ENCODE peak calls at places on chromosomes 5 and 9, in four cellular contexts. One of them, this sample, is unnamed. For H3K4me1 and H3K9me3, the result is how much of the 10 kb centered on the place peaks cover.

GRCh38 chr9:129113645-129114304 is 2.6 kb downstream of the PTPA start:
- DNase-seq in A549: no peak
- DNase-seq in H1: no peak
- DNase-seq in K562: peak
- DNase-seq in this sample: no peak

GRCh38 chr9:93621922-93622321 is 45.5 kb downstream of the PHF2 start:
- DNase-seq in A549: no peak
- DNase-seq in H1: peak
- DNase-seq in K562: no peak
- DNase-seq in this sample: no peak

GRCh38 chr5:137822158-137822764 is 45.4 kb upstream of the MYOT start:
- DNase-seq in A549: peak
- DNase-seq in H1: peak
- DNase-seq in K562: peak
- DNase-seq in this sample: peak

GRCh38 chr5:29296548-29296947 is 1896.9 kb upstream of the CDH6 start:
- DNase-seq in A549: no peak
- DNase-seq in H1: no peak
- DNase-seq in K562: no peak
- DNase-seq in this sample: no peak

GRCh38 chr5:32419791-32420190 is 24.7 kb downstream of the ZFR start:
- DNase-seq in A549: no peak
- DNase-seq in H1: no peak
- DNase-seq in K562: no peak
- DNase-seq in this sample: no peak

GRCh38 chr9:4750021-4750673 is 9.1 kb upstream of the AK3 start:
- DNase-seq in A549: no peak
- DNase-seq in H1: no peak
- DNase-seq in K562: peak
- DNase-seq in this sample: no peak

GRCh38 chr9:95009459-95009858 is 283.0 kb downstream of the AOPEP start:
- DNase-seq in A549: no peak
- DNase-seq in H1: no peak
- DNase-seq in K562: no peak
- DNase-seq in this sample: no peak

GRCh38 chr9:93894691-93895079 is 60.5 kb downstream of the BARX1 start:
- DNase-seq in A549: no peak
- DNase-seq in H1: peak
- DNase-seq in K562: no peak
- DNase-seq in this sample: peak

GRCh38 chr9:74521009-74521408 is 23.9 kb downstream of the RORB start:
- DNase-seq in A549: no peak
- DNase-seq in H1: no peak
- DNase-seq in K562: no peak
- DNase-seq in this sample: no peak

GRCh38 chr9:129875181-129875611 is 39.9 kb downstream of the USP20 start:
- DNase-seq in A549: no peak
- DNase-seq in H1: no peak
- DNase-seq in K562: no peak
- DNase-seq in this sample: no peak

GRCh38 chr5:132496631-132497487 is 6.3 kb upstream of the IRF1 start:
- DNase-seq in A549: peak
- DNase-seq in H1: peak
- DNase-seq in K562: peak
- DNase-seq in this sample: peak

GRCh38 chr5:78050888-78051287 is 243.6 kb downstream of the AP3B1 start:
- DNase-seq in A549: no peak
- DNase-seq in H1: no peak
- DNase-seq in K562: no peak
- DNase-seq in this sample: no peak

GRCh38 chr5:143812085-143812705 is at the start of gene HMHB1:
- DNase-seq in A549: no peak
- DNase-seq in H1: no peak
- DNase-seq in K562: no peak
- DNase-seq in this sample: no peak

GRCh38 chr9:134162926-134163373 is 1.4 kb downstream of the RNU6ATAC start:
- DNase-seq in A549: no peak
- DNase-seq in H1: peak
- DNase-seq in K562: no peak
- DNase-seq in this sample: no peak

GRCh38 chr5:178769617-178770290 is 39.3 kb upstream of the ZNF354A start:
- DNase-seq in A549: no peak
- DNase-seq in H1: no peak
- DNase-seq in K562: no peak
- DNase-seq in this sample: no peak

GRCh38 chr5:42870882-42871418 is 59.3 kb upstream of the SELENOP start:
- DNase-seq in A549: no peak
- DNase-seq in H1: no peak
- DNase-seq in K562: no peak
- DNase-seq in this sample: peak

GRCh38 chr5:4252322-4252721 is 656.7 kb downstream of the IRX1 start:
- DNase-seq in A549: no peak
- DNase-seq in H1: no peak
- DNase-seq in K562: no peak
- DNase-seq in this sample: no peak

GRCh38 chr9:33143241-33143642 is 23.9 kb downstream of the B4GALT1 start:
- DNase-seq in A549: no peak
- DNase-seq in H1: no peak
- DNase-seq in K562: no peak
- DNase-seq in this sample: peak

GRCh38 chr9:72650206-72650605 is 128.8 kb downstream of the TMC1 start:
- DNase-seq in A549: no peak
- DNase-seq in H1: no peak
- DNase-seq in K562: no peak
- DNase-seq in this sample: no peak

GRCh38 chr5:145764325-145764724 is 70.8 kb downstream of the PRELID2 start:
- DNase-seq in A549: no peak
- DNase-seq in H1: no peak
- DNase-seq in K562: no peak
- DNase-seq in this sample: no peak

GRCh38 chr5:150560401-150561191 is 52.7 kb downstream of the NDST1 start:
- DNase-seq in A549: peak
- DNase-seq in H1: peak
- DNase-seq in K562: peak
- DNase-seq in this sample: peak

GRCh38 chr5:9544502-9545300 is 1.2 kb downstream of the SEMA5A start:
- DNase-seq in A549: peak
- DNase-seq in H1: peak
- DNase-seq in K562: peak
- DNase-seq in this sample: peak

GRCh38 chr5:83570916-83571315 is 99.4 kb downstream of the VCAN start:
- DNase-seq in A549: no peak
- DNase-seq in H1: no peak
- DNase-seq in K562: no peak
- DNase-seq in this sample: no peak

GRCh38 chr9:136204838-136205706 is at the start of gene LHX3:
- DNase-seq in A549: no peak
- DNase-seq in H1: peak
- DNase-seq in K562: no peak
- DNase-seq in this sample: no peak

GRCh38 chr9:71763752-71764332 is 4.5 kb downstream of the CEMIP2 start:
- DNase-seq in A549: no peak
- DNase-seq in H1: no peak
- DNase-seq in K562: no peak
- DNase-seq in this sample: no peak

GRCh38 chr9:112174965-112175795 is at the start of gene SUSD1:
- DNase-seq in A549: no peak
- DNase-seq in H1: peak
- DNase-seq in K562: peak
- DNase-seq in this sample: peak

GRCh38 chr5:128172102-128172501 is 88.5 kb downstream of the SLC12A2 start:
- DNase-seq in A549: no peak
- DNase-seq in H1: no peak
- DNase-seq in K562: no peak
- DNase-seq in this sample: no peak

GRCh38 chr5:37940931-37941623 is 101.2 kb upstream of the GDNF start:
- DNase-seq in A549: no peak
- DNase-seq in H1: no peak
- DNase-seq in K562: no peak
- DNase-seq in this sample: no peak

GRCh38 chr5:141834331-141834730 is 43.9 kb downstream of the PCDH1 start:
- DNase-seq in A549: no peak
- DNase-seq in H1: no peak
- DNase-seq in K562: no peak
- DNase-seq in this sample: no peak

GRCh38 chr9:77177894-77178794 is 810 bp downstream of the VPS13A start:
- DNase-seq in A549: peak
- DNase-seq in H1: peak
- DNase-seq in K562: peak
- DNase-seq in this sample: peak

GRCh38 chr5:33612386-33612785 is 171.6 kb downstream of the TARS1 start:
- DNase-seq in A549: no peak
- DNase-seq in H1: no peak
- DNase-seq in K562: no peak
- DNase-seq in this sample: no peak

GRCh38 chr5:91178461-91178860 is 204.7 kb downstream of the ARRDC3 start:
- DNase-seq in A549: no peak
- DNase-seq in H1: no peak
- DNase-seq in K562: no peak
- DNase-seq in this sample: no peak

GRCh38 chr5:123814796-123815479 is 303.0 kb downstream of the CSNK1G3 start:
- DNase-seq in A549: no peak
- DNase-seq in H1: no peak
- DNase-seq in K562: no peak
- DNase-seq in this sample: no peak

GRCh38 chr5:112594060-112594850 is 143.4 kb upstream of the APC start:
- DNase-seq in A549: no peak
- DNase-seq in H1: no peak
- DNase-seq in K562: no peak
- DNase-seq in this sample: no peak

GRCh38 chr5:15008476-15008875 is 136.9 kb upstream of the ANKH start:
- DNase-seq in A549: peak
- DNase-seq in H1: no peak
- DNase-seq in K562: no peak
- DNase-seq in this sample: peak

GRCh38 chr5:179732918-179733763 is 519 bp downstream of the MAML1 start:
- DNase-seq in A549: peak
- DNase-seq in H1: peak
- DNase-seq in K562: peak
- DNase-seq in this sample: peak

GRCh38 chr9:136684339-136684738 is 2.9 kb downstream of the AGPAT2 start:
- DNase-seq in A549: no peak
- DNase-seq in H1: no peak
- DNase-seq in K562: no peak
- DNase-seq in this sample: no peak

GRCh38 chr5:140402258-140403074 is 833 bp downstream of the ANKHD1 start:
- DNase-seq in A549: peak
- DNase-seq in H1: peak
- DNase-seq in K562: peak
- DNase-seq in this sample: peak

GRCh38 chr5:172365948-172366608 is 82.5 kb upstream of the UBTD2 start:
- DNase-seq in A549: no peak
- DNase-seq in H1: no peak
- DNase-seq in K562: no peak
- DNase-seq in this sample: no peak

GRCh38 chr5:172374783-172375182 is 79.5 kb downstream of the SH3PXD2B start:
- DNase-seq in A549: no peak
- DNase-seq in H1: no peak
- DNase-seq in K562: no peak
- DNase-seq in this sample: no peak

GRCh38 chr5:172373680-172374079 is 80.6 kb downstream of the SH3PXD2B start:
- DNase-seq in A549: no peak
- DNase-seq in H1: no peak
- DNase-seq in K562: no peak
- DNase-seq in this sample: no peak

GRCh38 chr5:172370237-172370640 is 84.1 kb downstream of the SH3PXD2B start:
- DNase-seq in A549: no peak
- DNase-seq in H1: no peak
- DNase-seq in K562: no peak
- DNase-seq in this sample: no peak

GRCh38 chr5:172370648-172371248 is 83.6 kb downstream of the SH3PXD2B start:
- DNase-seq in A549: peak
- DNase-seq in H1: peak
- DNase-seq in K562: peak
- DNase-seq in this sample: no peak
- H3K4me1 ChIP-seq in A549: under half
- H3K4me1 ChIP-seq in H1: under half
- H3K4me1 ChIP-seq in K562: under half
- H3K4me1 ChIP-seq in this sample: under half

GRCh38 chr5:176723440-176723839 is 76.2 kb downstream of the TSPAN17 start:
- DNase-seq in A549: no peak
- DNase-seq in H1: no peak
- DNase-seq in K562: no peak
- DNase-seq in this sample: no peak
- TF ChIP-seq EP300 in A549: no peak
- TF ChIP-seq EP300 in H1: no peak
- TF ChIP-seq EP300 in K562: no peak
- TF ChIP-seq EP300 in this sample: no peak

GRCh38 chr9:40925149-40925548 is 203.3 kb downstream of the FOXD4L6 start:
- DNase-seq in A549: no peak
- DNase-seq in H1: peak
- DNase-seq in K562: no peak
- DNase-seq in this sample: no peak

GRCh38 chr9:40927260-40927631 is 201.2 kb downstream of the FOXD4L6 start:
- DNase-seq in A549: no peak
- DNase-seq in H1: peak
- DNase-seq in K562: no peak
- DNase-seq in this sample: no peak

GRCh38 chr9:40928803-40929487 is 199.5 kb downstream of the FOXD4L6 start:
- DNase-seq in A549: no peak
- DNase-seq in H1: peak
- DNase-seq in K562: no peak
- DNase-seq in this sample: no peak

GRCh38 chr9:40927851-40928802 is 200.4 kb downstream of the FOXD4L6 start:
- DNase-seq in A549: no peak
- DNase-seq in H1: peak
- DNase-seq in K562: no peak
- DNase-seq in this sample: no peak

GRCh38 chr9:40926404-40927259 is 201.8 kb downstream of the FOXD4L6 start:
- DNase-seq in A549: no peak
- DNase-seq in H1: peak
- DNase-seq in K562: no peak
- DNase-seq in this sample: no peak
- H3K9me3 ChIP-seq in A549: half or more
- H3K9me3 ChIP-seq in H1: half or more
- H3K9me3 ChIP-seq in K562: under half
- H3K9me3 ChIP-seq in this sample: half or more

GRCh38 chr9:108720191-108720642 is 135.6 kb downstream of the ACTL7B start:
- DNase-seq in A549: no peak
- DNase-seq in H1: no peak
- DNase-seq in K562: no peak
- DNase-seq in this sample: no peak
- H3K4me1 ChIP-seq in A549: under half
- H3K4me1 ChIP-seq in H1: under half
- H3K4me1 ChIP-seq in K562: under half
- H3K4me1 ChIP-seq in this sample: under half

DNA sequence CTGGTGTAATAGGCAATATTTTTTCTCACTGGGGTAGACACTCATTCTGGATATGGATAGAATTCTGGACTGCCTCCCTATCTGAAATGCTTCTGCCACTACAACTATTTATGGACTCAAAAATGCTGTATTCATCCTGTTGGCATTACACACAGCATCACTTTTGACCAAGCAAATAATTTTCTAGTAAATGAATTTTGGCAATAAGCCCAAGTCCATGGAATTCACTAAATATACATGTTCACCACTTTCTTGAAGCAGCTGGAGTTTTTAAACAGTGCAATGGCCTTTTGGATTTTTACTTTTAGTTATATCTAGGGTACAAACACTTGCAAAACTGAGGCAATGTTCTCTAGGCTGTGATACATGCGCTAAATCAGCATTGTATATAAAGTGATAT is 724.9 kb upstream of the EDIL3 start:
- DNase-seq in A549: no peak
- DNase-seq in H1: no peak
- DNase-seq in K562: no peak
- DNase-seq in this sample: no peak
- TF ChIP-seq EP300 in A549: no peak
- TF ChIP-seq EP300 in H1: no peak
- TF ChIP-seq EP300 in K562: no peak
- TF ChIP-seq EP300 in this sample: no peak

This sample was measured in transverse colon.